ENCODE peak calls at places on chromosome 17, in six cellular contexts. D is astrocyte of the spinal cord; Y is CD4-positive, alpha-beta T cell; O is tibial artery; B is IMR-90; E is AG04449. R is an unnamed sample.

GRCh38 chr17:49576121-49576905 is 642 bp downstream of the NXPH3 start:
- DNase-seq in D (no peak), O (peak; percentile 86), B (peak; percentile 24), E (no peak), Y (no peak), R (no peak)

GRCh38 chr17:78661092-78661770 is 84.0 kb upstream of the DNAH17 start:
- DNase-seq in Y (no peak), D (no peak), E (no peak), O (no peak), B (no peak), R (peak; percentile 7)

GRCh38 chr17:52606098-52606497 is 447.6 kb upstream of the CA10 start:
- DNase-seq in Y (no peak), E (no peak), D (no peak), O (no peak), B (no peak), R (no peak)

GRCh38 chr17:78474631-78475146 is 96.2 kb downstream of the PGS1 start:
- DNase-seq in O (no peak), E (no peak), B (no peak), Y (no peak), D (no peak), R (no peak)

GRCh38 chr17:9571201-9571600 is 4.4 kb downstream of the STX8 start:
- DNase-seq in O (no peak), B (no peak), Y (no peak), E (no peak), D (no peak), R (no peak)

GRCh38 chr17:58960068-58960467 is 146.6 kb downstream of the TRIM37 start:
- DNase-seq in D (peak; percentile 78), O (no peak), E (peak; percentile 37), B (peak; percentile 74), Y (no peak), R (no peak)

GRCh38 chr17:412211-413015 is 59.8 kb upstream of the RPH3AL start:
- DNase-seq in E (no peak), B (peak; percentile 64), Y (peak; percentile 57), D (peak; percentile 64), O (no peak), R (peak; percentile 63)

GRCh38 chr17:36608794-36609497 is 7.6 kb downstream of the MRM1 start:
- DNase-seq in O (no peak), E (no peak), B (peak; percentile 66), Y (no peak), D (peak; percentile 65), R (peak; percentile 63)

GRCh38 chr17:50114401-50114800 is 15.6 kb downstream of the SAMD14 start:
- DNase-seq in Y (no peak), D (no peak), B (no peak), O (no peak), E (no peak), R (no peak)

GRCh38 chr17:14201595-14201994 is 35.1 kb downstream of the CDRT15 start:
- DNase-seq in D (no peak), E (no peak), Y (peak; percentile 70), O (no peak), B (no peak), R (peak; percentile 82)

GRCh38 chr17:31919802-31920525 is 16.8 kb upstream of the SUZ12 start:
- DNase-seq in B (peak; percentile 78), Y (no peak), E (no peak), D (peak; percentile 72), O (no peak), R (no peak)

GRCh38 chr17:7186241-7186640 is 7.1 kb upstream of the ASGR1 start:
- DNase-seq in E (no peak), B (no peak), Y (no peak), O (no peak), D (no peak), R (no peak)

GRCh38 chr17:76528156-76528527 is 9.4 kb downstream of the CYGB start:
- DNase-seq in B (peak; percentile 20), D (no peak), O (no peak), Y (no peak), E (no peak), R (no peak)

GRCh38 chr17:65530985-65531507 is 30.4 kb downstream of the AXIN2 start:
- DNase-seq in B (peak; percentile 88), O (no peak), D (peak; percentile 40), Y (no peak), E (no peak), R (no peak)

GRCh38 chr17:69047368-69048263 is 13.1 kb downstream of the ABCA9 start:
- DNase-seq in O (peak; percentile 74), E (peak; percentile 42), D (peak; percentile 77), B (peak; percentile 75), Y (no peak), R (peak; percentile 47)

GRCh38 chr17:41919165-41919817 is 540 bp upstream of the ACLY start:
- DNase-seq in E (no peak), B (no peak), O (peak; percentile 90), Y (no peak), D (no peak), R (no peak)

GRCh38 chr17:19019041-19019941 is 14.7 kb upstream of the FAM83G start:
- DNase-seq in D (no peak), Y (no peak), B (no peak), E (no peak), O (no peak), R (no peak)

GRCh38 chr17:12974319-12974661 is 43.5 kb downstream of the ELAC2 start:
- DNase-seq in Y (no peak), E (no peak), B (no peak), O (peak; percentile 44), D (no peak), R (no peak)

GRCh38 chr17:74918906-74919305 is 4.1 kb downstream of the USH1G start:
- DNase-seq in D (no peak), E (no peak), O (no peak), Y (no peak), B (no peak), R (no peak)

GRCh38 chr17:74916136-74916850 is 6.8 kb downstream of the USH1G start:
- DNase-seq in Y (no peak), D (no peak), O (no peak), E (no peak), B (no peak), R (no peak)

GRCh38 chr17:74919440-74920305 is 3.4 kb downstream of the USH1G start:
- DNase-seq in E (no peak), Y (no peak), D (no peak), O (no peak), B (no peak), R (no peak)

GRCh38 chr17:74916851-74917199 is 6.2 kb downstream of the USH1G start:
- DNase-seq in E (no peak), O (no peak), B (no peak), D (no peak), Y (no peak), R (no peak)

DNA sequence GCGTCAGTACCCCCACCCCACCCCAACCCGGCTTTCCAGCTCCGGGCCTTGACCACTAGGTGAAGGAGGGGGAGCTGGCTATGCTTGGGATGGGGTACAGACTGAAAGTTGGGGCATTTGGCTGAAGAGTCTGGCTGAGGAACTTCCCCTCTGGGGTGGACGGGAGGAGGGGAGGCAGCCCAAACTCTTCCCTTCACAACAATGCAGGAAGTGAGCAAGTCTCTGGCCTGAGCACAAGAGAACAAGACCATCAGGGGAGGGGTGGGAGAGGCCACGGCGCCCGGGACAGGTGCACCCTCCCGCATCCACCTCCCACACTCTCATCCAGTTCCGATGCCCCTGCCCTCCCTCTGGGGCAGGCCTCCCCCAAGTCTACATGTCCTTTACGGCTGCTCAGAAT is 5.6 kb downstream of the USH1G start:
- DNase-seq in E (no peak), D (no peak), O (no peak), B (no peak), Y (no peak), R (peak; percentile 72)
- TF ChIP-seq CTCF in E (no peak), D (no peak), O (no peak), B (no peak), Y (no peak), R (no peak)

DNA sequence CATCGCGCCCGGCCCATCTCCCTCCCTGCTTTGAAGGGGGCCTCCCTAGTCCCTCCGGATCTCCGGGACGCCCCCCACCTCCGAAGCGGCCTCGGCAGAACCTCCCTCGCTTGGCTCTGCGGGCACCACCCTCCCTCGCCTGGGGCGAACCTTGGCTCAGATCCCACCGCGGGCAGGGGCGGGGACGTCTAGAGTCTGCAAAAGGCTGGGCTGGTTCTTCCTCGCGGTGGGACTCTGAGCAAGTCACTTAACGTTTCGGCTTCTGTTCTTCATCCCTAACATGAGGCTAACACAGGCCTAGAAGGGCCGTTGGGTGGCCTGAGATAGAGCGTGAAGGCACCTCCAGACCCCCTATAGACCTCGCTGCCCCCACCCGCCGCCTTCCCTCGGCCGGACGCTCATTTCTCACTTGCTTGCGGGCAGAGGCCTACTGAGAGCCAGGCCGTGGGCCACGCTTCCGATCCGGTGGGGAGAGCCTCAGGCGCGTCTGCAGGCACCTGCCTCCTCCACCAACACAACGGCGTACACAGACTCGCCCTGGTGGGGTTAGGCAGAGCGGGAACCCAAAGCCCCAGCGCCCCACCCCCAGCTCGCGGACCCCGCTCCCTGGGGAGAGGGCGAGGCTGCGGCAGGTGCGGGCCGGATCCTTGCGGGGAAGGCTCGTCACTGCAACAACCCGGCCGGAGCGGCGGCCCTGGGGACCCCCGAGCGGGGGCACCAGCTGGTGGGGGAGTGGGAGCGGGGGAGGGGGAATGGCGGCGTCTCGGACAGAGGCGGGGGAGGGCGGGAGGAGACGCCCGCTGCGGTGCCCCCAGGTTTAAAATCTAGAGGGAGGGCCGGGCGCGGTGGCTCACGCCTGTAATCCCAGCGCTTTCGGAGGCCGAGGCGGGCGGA is 5.4 kb downstream of the MYO1C start:
- DNase-seq in E (no peak), Y (peak; percentile 84), O (peak; percentile 96), B (no peak), D (peak; percentile 67), R (peak; percentile 61)
- TF ChIP-seq CTCF in E (no peak), Y (no peak), O (no peak), B (no peak), D (no peak), R (no peak)

DNA sequence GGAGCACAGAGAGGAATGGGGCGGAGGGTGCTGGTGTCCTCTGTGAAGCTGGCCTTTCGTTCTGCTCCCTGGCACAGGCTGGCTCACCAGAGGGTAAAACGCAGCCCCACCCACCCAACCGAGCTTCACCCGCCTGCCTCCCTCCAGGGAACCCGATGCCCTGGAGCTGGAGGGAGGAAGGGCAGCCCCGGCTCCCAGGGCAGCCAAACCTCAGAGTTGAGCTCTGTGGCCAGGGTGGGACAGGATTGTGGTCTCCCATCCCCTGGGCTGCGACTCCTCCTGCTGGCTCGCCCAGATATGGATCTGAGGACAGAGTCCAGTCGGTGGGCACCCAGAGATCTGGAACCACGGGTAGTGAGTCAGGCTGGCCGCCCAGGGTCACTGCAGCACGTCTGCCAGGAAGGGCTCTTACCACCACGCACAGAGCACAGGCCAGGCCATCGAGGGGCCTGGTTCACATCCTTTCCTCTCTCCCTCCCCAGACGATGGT is 42.6 kb upstream of the CHMP6 start:
- DNase-seq in D (no peak), O (peak; percentile 78), B (no peak), E (no peak), Y (no peak), R (peak; percentile 33)
- TF ChIP-seq CTCF in D (peak; percentile 34), O (no peak), B (peak; percentile 14), E (no peak), Y (no peak), R (no peak)

GRCh38 chr17:17889922-17890321 is 53.1 kb upstream of the SREBF1 start:
- DNase-seq in E (no peak), Y (no peak), B (no peak), D (no peak), O (no peak), R (no peak)

GRCh38 chr17:17888371-17888770 is 51.6 kb upstream of the SREBF1 start:
- DNase-seq in B (no peak), E (no peak), Y (no peak), D (no peak), O (no peak), R (no peak)

GRCh38 chr17:17887752-17888304 is 51.0 kb upstream of the SREBF1 start:
- DNase-seq in E (no peak), D (no peak), Y (no peak), O (no peak), B (no peak), R (no peak)

GRCh38 chr17:17886747-17887146 is 50.0 kb upstream of the SREBF1 start:
- DNase-seq in O (no peak), E (no peak), Y (no peak), B (no peak), D (no peak), R (no peak)

GRCh38 chr17:17888821-17889220 is 52.0 kb upstream of the SREBF1 start:
- DNase-seq in B (peak; percentile 11), D (no peak), O (no peak), E (no peak), Y (no peak), R (no peak)
- TF ChIP-seq CTCF in B (peak; percentile 29), D (peak; percentile 20), O (no peak), E (peak; percentile 26), Y (no peak), R (no peak)

R was measured in CD14-positive monocyte.